ENCODE peak calls at places on chromosome 14, in eight cellular contexts. K is stomach, T is HL-60, L is endothelial cell of umbilical vein, Z is HCT116, Q is H1, E is GM12891, J is transverse colon. U is an unnamed sample.
A peak's percentile ranks its signal among the peaks of the same experiment; 100 is the strongest.

GRCh38 chr14:99853206-99853605 is 60.0 kb downstream of the EML1 start:
- DNase-seq in E (no peak), J (no peak), T (no peak), L (no peak), Q (no peak), K (no peak), Z (no peak), U (no peak)

GRCh38 chr14:103393687-103394626 is 8.7 kb downstream of the MARK3 start:
- DNase-seq in K (no peak), Q (no peak), L (peak; percentile 38), T (no peak), J (no peak), Z (no peak), E (no peak), U (no peak)

GRCh38 chr14:63438065-63438757 is 105.0 kb downstream of the PPP2R5E start:
- DNase-seq in Q (no peak), J (peak; percentile 58), E (no peak), L (peak; percentile 94), Z (peak; percentile 15), T (peak; percentile 18), K (peak; percentile 66), U (peak; percentile 88)

GRCh38 chr14:52755607-52756316 is 25.8 kb downstream of the STYX start:
- DNase-seq in Z (no peak), K (no peak), J (no peak), E (no peak), T (no peak), Q (no peak), L (no peak), U (no peak)

GRCh38 chr14:92340938-92341337 is 18.0 kb downstream of the SLC24A4 start:
- DNase-seq in T (no peak), J (no peak), E (no peak), L (no peak), K (no peak), Q (no peak), Z (no peak), U (no peak)

GRCh38 chr14:62691613-62692489 is 353.4 kb downstream of the KCNH5 start:
- DNase-seq in Q (no peak), E (no peak), Z (no peak), L (peak; percentile 49), T (no peak), K (peak; percentile 60), J (no peak), U (no peak)

GRCh38 chr14:69263364-69263763 is 3.4 kb downstream of the GALNT16 start:
- DNase-seq in K (no peak), J (peak; percentile 18), Q (no peak), E (no peak), Z (no peak), T (no peak), L (no peak), U (peak; percentile 96)

GRCh38 chr14:48086516-48086915 is 411.1 kb upstream of the MDGA2 start:
- DNase-seq in Q (no peak), K (no peak), T (no peak), E (no peak), L (no peak), J (no peak), Z (no peak), U (no peak)

GRCh38 chr14:53458368-53458814 is 305.3 kb upstream of the DDHD1 start:
- DNase-seq in L (peak; percentile 53), E (no peak), J (no peak), Q (no peak), Z (peak; percentile 87), K (no peak), T (no peak), U (no peak)

GRCh38 chr14:105050551-105050897 is 14.7 kb downstream of the GPR132 start:
- DNase-seq in T (no peak), L (no peak), Q (no peak), Z (peak; percentile 16), E (peak; percentile 6), J (peak; percentile 79), K (peak; percentile 83), U (no peak)

GRCh38 chr14:38022775-38023174 is 184.9 kb upstream of the SSTR1 start:
- DNase-seq in Z (no peak), Q (no peak), K (no peak), J (no peak), E (no peak), L (no peak), T (no peak), U (no peak)

GRCh38 chr14:94548999-94549985 is 11.9 kb upstream of the SERPINA4 start:
- DNase-seq in E (peak; percentile 47), L (peak; percentile 38), J (peak; percentile 43), Q (peak; percentile 98), T (peak; percentile 42), Z (peak; percentile 28), K (peak; percentile 63), U (peak; percentile 83)

GRCh38 chr14:99035268-99035667 is 236.7 kb downstream of the BCL11B start:
- DNase-seq in Z (no peak), Q (no peak), L (no peak), J (peak; percentile 41), K (no peak), T (peak; percentile 85), E (no peak), U (no peak)

GRCh38 chr14:104931323-104931770 is 6.7 kb downstream of the PLD4 start:
- DNase-seq in L (no peak), K (no peak), Q (no peak), Z (no peak), T (no peak), J (no peak), E (no peak), U (no peak)

GRCh38 chr14:37063467-37064240 is 108.8 kb downstream of the SLC25A21 start:
- DNase-seq in J (no peak), Q (no peak), Z (no peak), L (no peak), T (no peak), E (no peak), K (no peak), U (no peak)

GRCh38 chr14:104665663-104666522 is 23.5 kb upstream of the INF2 start:
- DNase-seq in L (peak; percentile 53), E (no peak), K (peak; percentile 80), T (no peak), Z (peak; percentile 91), J (peak; percentile 75), Q (no peak), U (no peak)

GRCh38 chr14:32611752-32612151 is 282.7 kb downstream of the AKAP6 start:
- DNase-seq in L (no peak), E (no peak), K (no peak), Z (no peak), Q (no peak), J (no peak), T (no peak), U (no peak)

DNA sequence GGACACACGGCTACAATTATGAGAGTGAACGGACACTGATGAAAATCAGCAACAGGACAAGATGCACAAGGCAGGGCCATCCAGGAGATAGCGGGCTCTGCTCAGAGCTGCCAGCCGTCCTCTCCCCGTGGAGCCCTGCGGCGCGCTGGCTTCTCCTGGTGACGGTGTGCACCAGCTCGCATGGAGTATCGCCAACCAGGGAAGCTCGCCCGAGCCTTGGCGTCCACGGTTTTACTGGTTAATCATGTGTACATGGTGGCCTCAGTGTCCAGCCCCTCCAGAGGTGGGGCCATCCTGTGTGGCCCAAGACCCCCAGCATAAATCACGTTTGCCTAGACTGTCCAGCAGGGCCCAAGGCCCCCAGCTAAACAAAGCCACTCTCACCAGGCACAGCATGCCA is 31.2 kb upstream of the DYNC1H1 start:
- DNase-seq in L (no peak), E (no peak), T (no peak), J (no peak), K (no peak), Q (no peak), Z (no peak), U (no peak)
- TF ChIP-seq POLR2AphosphoS5 in L (no peak), E (no peak), T (no peak), J (no peak), K (no peak), Q (no peak), Z (no peak), U (no peak)

GRCh38 chr14:106094654-106095189 is 568.3 kb downstream of the TMEM121 start:
- DNase-seq in L (no peak), Z (no peak), E (peak; percentile 4), Q (peak; percentile 48), K (peak; percentile 27), J (peak; percentile 24), T (peak; percentile 45), U (no peak)
- TF ChIP-seq POLR2AphosphoS5 in L (no peak), Z (no peak), E (no peak), Q (no peak), K (no peak), J (no peak), T (no peak), U (no peak)

GRCh38 chr14:50407089-50407813 is 10.6 kb upstream of the CDKL1 start:
- DNase-seq in K (no peak), T (no peak), J (no peak), Q (no peak), Z (no peak), E (no peak), L (no peak), U (no peak)

GRCh38 chr14:50402965-50403364 is 6.3 kb upstream of the CDKL1 start:
- DNase-seq in Z (no peak), K (no peak), T (no peak), L (no peak), J (no peak), Q (no peak), E (no peak), U (no peak)

GRCh38 chr14:50399251-50400032 is 2.8 kb upstream of the CDKL1 start:
- DNase-seq in T (no peak), J (peak; percentile 80), K (peak; percentile 49), Q (no peak), L (peak; percentile 33), E (no peak), Z (peak; percentile 4), U (peak; percentile 42)

GRCh38 chr14:50400461-50400860 is 3.8 kb upstream of the CDKL1 start:
- DNase-seq in L (no peak), K (no peak), E (no peak), J (no peak), Z (no peak), T (no peak), Q (no peak), U (no peak)

DNA sequence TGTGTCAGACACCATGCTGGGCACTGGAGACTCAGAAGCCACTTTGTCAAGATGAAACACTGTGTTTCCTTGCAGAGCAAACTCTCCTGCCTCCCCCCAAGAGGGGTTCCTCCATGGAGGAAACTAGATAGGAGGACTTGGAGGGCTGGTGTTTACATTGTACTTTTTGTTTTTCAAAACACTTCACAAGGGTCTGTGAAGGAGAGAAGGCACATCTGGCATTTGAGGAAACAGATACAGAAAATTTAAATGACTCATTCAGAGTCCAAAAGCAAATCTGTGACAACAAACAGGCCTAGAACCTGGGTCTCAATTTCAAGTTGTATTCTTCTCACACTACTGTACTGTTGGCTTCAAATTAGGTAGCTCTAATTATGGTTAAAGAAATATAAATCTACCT is 6.8 kb upstream of the CDKL1 start:
- DNase-seq in E (no peak), L (peak; percentile 93), Z (no peak), Q (no peak), T (no peak), J (no peak), K (no peak), U (peak; percentile 22)
- TF ChIP-seq POLR2AphosphoS5 in E (no peak), L (no peak), Z (no peak), Q (no peak), T (no peak), J (no peak), K (no peak), U (no peak)

DNA sequence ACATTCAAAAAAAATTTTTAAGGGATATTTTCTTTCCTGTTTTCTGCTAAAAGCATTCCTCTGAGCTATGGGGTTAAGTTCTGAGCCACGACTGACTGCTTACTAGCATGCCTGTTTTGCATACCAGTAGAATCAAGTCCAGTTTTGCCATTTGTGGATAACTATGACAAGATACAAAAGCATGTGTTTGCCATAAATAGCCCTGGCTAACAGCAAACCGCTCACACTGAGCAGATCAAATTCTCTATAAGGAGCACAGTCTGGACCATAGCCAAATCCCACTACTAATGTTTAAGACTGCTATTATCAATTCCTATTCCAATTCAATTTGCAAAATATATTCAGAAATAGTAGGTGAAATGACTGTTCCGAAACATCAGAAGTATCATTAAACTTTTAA is 3.2 kb downstream of the CFL2 start:
- DNase-seq in T (no peak), Z (no peak), K (no peak), Q (no peak), L (peak; percentile 24), J (peak; percentile 13), E (no peak), U (no peak)
- TF ChIP-seq POLR2AphosphoS5 in T (no peak), Z (no peak), K (peak; percentile 60), Q (no peak), L (no peak), J (peak; percentile 51), E (no peak), U (peak; percentile 57)